ENCODE peak calls at places on chromosomes 5 and 9, in four cellular contexts. One of them, this sample, is unnamed.

GRCh38 chr5:136057401-136057951 is 28.7 kb downstream of the TGFBI start:
- DNase-seq in cardiac muscle cell: peak; percentile 58
- DNase-seq in AG04450: peak; percentile 36
- DNase-seq in pancreas: no peak
- DNase-seq in this sample: no peak

GRCh38 chr9:131668439-131669233 is 71.2 kb downstream of the RAPGEF1 start:
- DNase-seq in cardiac muscle cell: peak; percentile 35
- DNase-seq in AG04450: no peak
- DNase-seq in pancreas: peak; percentile 80
- DNase-seq in this sample: peak; percentile 55

GRCh38 chr5:74136276-74136675 is 504.3 kb downstream of the ENC1 start:
- DNase-seq in pancreas: peak; percentile 60
- DNase-seq in cardiac muscle cell: no peak
- DNase-seq in AG04450: no peak
- DNase-seq in this sample: no peak

GRCh38 chr5:136802382-136802781 is 437.0 kb upstream of the TRPC7 start:
- DNase-seq in cardiac muscle cell: peak; percentile 54
- DNase-seq in pancreas: no peak
- DNase-seq in AG04450: no peak
- DNase-seq in this sample: no peak

GRCh38 chr5:36494756-36495637 is 111.4 kb upstream of the SLC1A3 start:
- DNase-seq in cardiac muscle cell: peak; percentile 17
- DNase-seq in pancreas: no peak
- DNase-seq in AG04450: no peak
- DNase-seq in this sample: no peak

GRCh38 chr5:179878222-179879002 is 19.8 kb upstream of the MRNIP start:
- DNase-seq in AG04450: no peak
- DNase-seq in cardiac muscle cell: no peak
- DNase-seq in pancreas: no peak
- DNase-seq in this sample: no peak

GRCh38 chr5:88244686-88245085 is 24.0 kb downstream of the TMEM161B start:
- DNase-seq in cardiac muscle cell: no peak
- DNase-seq in pancreas: no peak
- DNase-seq in AG04450: no peak
- DNase-seq in this sample: no peak

GRCh38 chr9:122374885-122375420 is 4.1 kb downstream of the PTGS1 start:
- DNase-seq in pancreas: no peak
- DNase-seq in cardiac muscle cell: peak; percentile 91
- DNase-seq in AG04450: no peak
- DNase-seq in this sample: peak; percentile 25

GRCh38 chr9:112050544-112051475 is 124.3 kb downstream of the SUSD1 start:
- DNase-seq in cardiac muscle cell: peak; percentile 97
- DNase-seq in pancreas: no peak
- DNase-seq in AG04450: peak; percentile 92
- DNase-seq in this sample: no peak

GRCh38 chr5:73733219-73733618 is 107.2 kb downstream of the ARHGEF28 start:
- DNase-seq in pancreas: no peak
- DNase-seq in AG04450: no peak
- DNase-seq in cardiac muscle cell: peak; percentile 41
- DNase-seq in this sample: peak; percentile 77

GRCh38 chr9:70484232-70485130 is 70.0 kb upstream of the KLF9 start:
- DNase-seq in AG04450: peak; percentile 43
- DNase-seq in pancreas: no peak
- DNase-seq in cardiac muscle cell: peak; percentile 93
- DNase-seq in this sample: peak; percentile 33

GRCh38 chr5:126594077-126594476 is 942 bp downstream of the ALDH7A1 start:
- DNase-seq in pancreas: no peak
- DNase-seq in AG04450: no peak
- DNase-seq in cardiac muscle cell: peak; percentile 21
- DNase-seq in this sample: no peak

GRCh38 chr9:130741831-130742449 is 48.4 kb downstream of the EXOSC2 start:
- DNase-seq in cardiac muscle cell: peak; percentile 22
- DNase-seq in pancreas: no peak
- DNase-seq in AG04450: no peak
- DNase-seq in this sample: no peak

GRCh38 chr9:95460627-95461164 is 56.1 kb downstream of the PTCH1 start:
- DNase-seq in AG04450: no peak
- DNase-seq in cardiac muscle cell: no peak
- DNase-seq in pancreas: no peak
- DNase-seq in this sample: peak; percentile 78

GRCh38 chr9:117929873-117930272 is 225.7 kb downstream of the TLR4 start:
- DNase-seq in pancreas: no peak
- DNase-seq in cardiac muscle cell: no peak
- DNase-seq in AG04450: no peak
- DNase-seq in this sample: no peak

GRCh38 chr9:18829858-18830257 is 203.2 kb downstream of the SAXO1 start:
- DNase-seq in pancreas: no peak
- DNase-seq in cardiac muscle cell: no peak
- DNase-seq in AG04450: no peak
- DNase-seq in this sample: peak; percentile 24

GRCh38 chr9:133869674-133870419 is 122.3 kb downstream of the VAV2 start:
- DNase-seq in cardiac muscle cell: peak; percentile 63
- DNase-seq in AG04450: no peak
- DNase-seq in pancreas: no peak
- DNase-seq in this sample: peak; percentile 94

GRCh38 chr5:8864053-8864452 is 681.8 kb downstream of the SEMA5A start:
- DNase-seq in pancreas: no peak
- DNase-seq in AG04450: no peak
- DNase-seq in cardiac muscle cell: peak; percentile 35
- DNase-seq in this sample: no peak

GRCh38 chr9:124735121-124735520 is 36.0 kb downstream of the NR6A1 start:
- DNase-seq in cardiac muscle cell: peak; percentile 63
- DNase-seq in pancreas: no peak
- DNase-seq in AG04450: no peak
- DNase-seq in this sample: no peak

GRCh38 chr5:74067748-74068541 is 441.9 kb downstream of the ARHGEF28 start:
- DNase-seq in cardiac muscle cell: no peak
- DNase-seq in pancreas: no peak
- DNase-seq in AG04450: no peak
- DNase-seq in this sample: no peak

GRCh38 chr9:16119261-16119660 is 566.4 kb downstream of the CCDC171 start:
- DNase-seq in pancreas: no peak
- DNase-seq in AG04450: no peak
- DNase-seq in cardiac muscle cell: no peak
- DNase-seq in this sample: no peak

GRCh38 chr5:137858223-137858916 is 9.3 kb upstream of the MYOT start:
- DNase-seq in cardiac muscle cell: peak; percentile 63
- DNase-seq in pancreas: no peak
- DNase-seq in AG04450: no peak
- DNase-seq in this sample: no peak

GRCh38 chr5:107155667-107156066 is 515.1 kb downstream of the EFNA5 start:
- DNase-seq in cardiac muscle cell: no peak
- DNase-seq in AG04450: no peak
- DNase-seq in pancreas: no peak
- DNase-seq in this sample: peak; percentile 10

GRCh38 chr5:64987768-64988167 is 219.0 kb downstream of the CWC27 start:
- DNase-seq in AG04450: no peak
- DNase-seq in cardiac muscle cell: no peak
- DNase-seq in pancreas: no peak
- DNase-seq in this sample: no peak
- H3K4me3 ChIP-seq in AG04450: no peak overlapping the region
- H3K4me3 ChIP-seq in cardiac muscle cell: no peak overlapping the region
- H3K4me3 ChIP-seq in pancreas: no peak overlapping the region
- H3K4me3 ChIP-seq in this sample: no peak overlapping the region

DNA sequence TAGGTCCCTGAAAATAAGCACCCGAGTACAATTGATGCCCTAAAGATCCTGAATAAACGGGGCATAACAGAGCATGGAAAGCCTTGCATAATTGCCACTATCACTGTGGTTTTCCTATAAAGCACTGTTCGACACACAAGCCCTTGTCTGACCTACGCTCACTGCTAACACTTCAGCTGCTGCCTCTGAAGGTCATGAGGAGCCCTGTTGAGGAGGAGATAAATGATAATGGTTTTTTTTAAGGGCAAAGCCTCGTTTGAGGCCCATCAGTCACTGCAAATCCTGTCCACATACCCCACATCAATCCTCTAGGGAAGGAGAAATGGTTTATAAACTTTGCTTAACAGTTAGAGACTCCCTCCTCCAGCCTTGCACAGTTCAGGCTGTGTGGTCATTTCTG is 35.1 kb downstream of the GABBR2 start:
- DNase-seq in AG04450: no peak
- DNase-seq in cardiac muscle cell: no peak
- DNase-seq in pancreas: no peak
- DNase-seq in this sample: no peak
- H3K4me3 ChIP-seq in AG04450: no peak overlapping the region
- H3K4me3 ChIP-seq in cardiac muscle cell: no peak overlapping the region
- H3K4me3 ChIP-seq in pancreas: no peak overlapping the region
- H3K4me3 ChIP-seq in this sample: no peak overlapping the region

GRCh38 chr5:142059304-142059940 is 46.6 kb upstream of the GNPDA1 start:
- DNase-seq in pancreas: no peak
- DNase-seq in cardiac muscle cell: peak; percentile 53
- DNase-seq in AG04450: no peak
- DNase-seq in this sample: peak; percentile 47

GRCh38 chr5:142065273-142065672 is 43.3 kb upstream of the NDFIP1 start:
- DNase-seq in AG04450: no peak
- DNase-seq in pancreas: no peak
- DNase-seq in cardiac muscle cell: peak; percentile 67
- DNase-seq in this sample: peak; percentile 78

GRCh38 chr5:142063376-142063775 is 45.2 kb upstream of the NDFIP1 start:
- DNase-seq in pancreas: no peak
- DNase-seq in cardiac muscle cell: no peak
- DNase-seq in AG04450: no peak
- DNase-seq in this sample: no peak

GRCh38 chr5:142063878-142064331 is 44.7 kb upstream of the NDFIP1 start:
- DNase-seq in AG04450: peak; percentile 18
- DNase-seq in pancreas: peak; percentile 67
- DNase-seq in cardiac muscle cell: peak; percentile 87
- DNase-seq in this sample: peak; percentile 94
- H3K4me3 ChIP-seq in AG04450: peak overlapping the region; percentile 31
- H3K4me3 ChIP-seq in pancreas: no peak overlapping the region
- H3K4me3 ChIP-seq in cardiac muscle cell: peak overlapping the region; percentile 6
- H3K4me3 ChIP-seq in this sample: peak overlapping the region; percentile 31

GRCh38 chr9:129490583-129491485 is 130.1 kb downstream of the C9orf50 start:
- DNase-seq in AG04450: no peak
- DNase-seq in pancreas: peak; percentile 71
- DNase-seq in cardiac muscle cell: no peak
- DNase-seq in this sample: no peak

GRCh38 chr9:129493714-129494047 is 127.2 kb downstream of the C9orf50 start:
- DNase-seq in pancreas: no peak
- DNase-seq in cardiac muscle cell: no peak
- DNase-seq in AG04450: no peak
- DNase-seq in this sample: no peak

GRCh38 chr9:129493002-129493713 is 127.7 kb downstream of the C9orf50 start:
- DNase-seq in cardiac muscle cell: no peak
- DNase-seq in pancreas: peak; percentile 11
- DNase-seq in AG04450: no peak
- DNase-seq in this sample: peak; percentile 40

GRCh38 chr9:129489838-129490582 is 130.9 kb downstream of the C9orf50 start:
- DNase-seq in cardiac muscle cell: peak; percentile 55
- DNase-seq in pancreas: peak; percentile 78
- DNase-seq in AG04450: no peak
- DNase-seq in this sample: no peak

GRCh38 chr9:129491486-129491855 is 129.4 kb downstream of the C9orf50 start:
- DNase-seq in pancreas: peak; percentile 78
- DNase-seq in cardiac muscle cell: no peak
- DNase-seq in AG04450: no peak
- DNase-seq in this sample: no peak
- H3K4me3 ChIP-seq in pancreas: peak overlapping the region; percentile 42
- H3K4me3 ChIP-seq in cardiac muscle cell: no peak overlapping the region
- H3K4me3 ChIP-seq in AG04450: no peak overlapping the region
- H3K4me3 ChIP-seq in this sample: no peak overlapping the region